ENCODE peak calls at places on chromosomes 6 and 20, in five cellular contexts. Q, F, G, C and V are unnamed samples.

GRCh38 chr6:1726341-1726763 is 116.6 kb downstream of the FOXC1 start:
- DNase-seq in Q (peak; percentile 17), F (no peak), G (no peak), C (no peak), V (no peak)

GRCh38 chr6:101401792-101402617 is 8.5 kb downstream of the GRIK2 start:
- DNase-seq in Q (peak; percentile 81), F (no peak), G (peak; percentile 46), C (no peak), V (no peak)

GRCh38 chr20:59191756-59192532 is 28.3 kb downstream of the ZNF831 start:
- DNase-seq in Q (no peak), F (no peak), G (no peak), C (no peak), V (no peak)

GRCh38 chr6:119079288-119079809 is 885 bp upstream of the FAM184A start:
- DNase-seq in Q (no peak), F (peak; percentile 28), G (no peak), C (no peak), V (no peak)

GRCh38 chr6:109524129-109524528 is 41.1 kb upstream of the ZBTB24 start:
- DNase-seq in Q (peak; percentile 8), F (no peak), G (no peak), C (no peak), V (no peak)

GRCh38 chr20:43316271-43316670 is 126.6 kb upstream of the PTPRT start:
- DNase-seq in Q (no peak), F (no peak), G (no peak), C (no peak), V (no peak)

GRCh38 chr6:112600168-112600567 is 253.0 kb downstream of the RFPL4B start:
- DNase-seq in Q (no peak), F (no peak), G (no peak), C (no peak), V (no peak)

GRCh38 chr20:51934301-51935002 is 132.1 kb upstream of the SALL4 start:
- DNase-seq in Q (no peak), F (no peak), G (no peak), C (no peak), V (no peak)

GRCh38 chr20:45545754-45546453 is 1.3 kb downstream of the EPPIN start:
- DNase-seq in Q (peak; percentile 82), F (peak; percentile 2), G (no peak), C (peak; percentile 21), V (no peak)

GRCh38 chr6:82246802-82247633 is 526 bp downstream of the IBTK start:
- DNase-seq in Q (peak; percentile 87), F (peak; percentile 36), G (peak; percentile 58), C (peak; percentile 36), V (no peak)

GRCh38 chr6:109450801-109451200 is 4.8 kb downstream of the MICAL1 start:
- DNase-seq in Q (no peak), F (no peak), G (no peak), C (no peak), V (no peak)

GRCh38 chr6:32177182-32177787 is 920 bp upstream of the RNF5 start:
- DNase-seq in Q (peak; percentile 85), F (no peak), G (no peak), C (no peak), V (no peak)

GRCh38 chr6:7515363-7515762 is 26.1 kb upstream of the DSP start:
- DNase-seq in Q (no peak), F (no peak), G (no peak), C (no peak), V (no peak)

GRCh38 chr6:110481081-110481480 is 4.7 kb upstream of the SLC22A16 start:
- DNase-seq in Q (no peak), F (no peak), G (no peak), C (no peak), V (no peak)

GRCh38 chr20:37298190-37298939 is 8.9 kb downstream of the MANBAL start:
- DNase-seq in Q (no peak), F (no peak), G (no peak), C (no peak), V (no peak)

GRCh38 chr20:23668477-23668951 is 20.3 kb downstream of the CST4 start:
- DNase-seq in Q (peak; percentile 80), F (peak; percentile 4), G (peak; percentile 69), C (peak; percentile 54), V (peak; percentile 43)

GRCh38 chr6:70234561-70235236 is 68.2 kb downstream of the COL9A1 start:
- DNase-seq in Q (no peak), F (no peak), G (no peak), C (no peak), V (no peak)

GRCh38 chr6:164108869-164109769 is 694.6 kb downstream of the QKI start:
- DNase-seq in Q (no peak), F (peak; percentile 73), G (no peak), C (no peak), V (no peak)

GRCh38 chr6:42225419-42225818 is 7.8 kb upstream of the MRPS10 start:
- DNase-seq in Q (no peak), F (no peak), G (no peak), C (no peak), V (no peak)

GRCh38 chr6:53250761-53251672 is 97.7 kb downstream of the ELOVL5 start:
- DNase-seq in Q (no peak), F (peak; percentile 26), G (no peak), C (no peak), V (no peak)

GRCh38 chr6:10413850-10414765 is 766 bp downstream of the TFAP2A start:
- DNase-seq in Q (peak; percentile 66), F (no peak), G (no peak), C (no peak), V (no peak)

GRCh38 chr6:41736207-41736710 is 851 bp upstream of the TFEB start:
- DNase-seq in Q (peak; percentile 54), F (no peak), G (no peak), C (no peak), V (no peak)

GRCh38 chr20:43752561-43753301 is 25.9 kb upstream of the GTSF1L start:
- DNase-seq in Q (no peak), F (peak; percentile 98), G (no peak), C (no peak), V (no peak)

GRCh38 chr20:59001068-59001448 is 6.0 kb downstream of the CTSZ start:
- DNase-seq in Q (no peak), F (no peak), G (no peak), C (no peak), V (no peak)

GRCh38 chr6:108157234-108157971 is 8.4 kb upstream of the NR2E1 start:
- DNase-seq in Q (peak; percentile 70), F (no peak), G (peak; percentile 25), C (no peak), V (no peak)

GRCh38 chr6:153096792-153097191 is 34.3 kb downstream of the RGS17 start:
- DNase-seq in Q (no peak), F (no peak), G (no peak), C (no peak), V (no peak)

GRCh38 chr6:11218827-11219826 is 13.3 kb downstream of the NEDD9 start:
- DNase-seq in Q (no peak), F (peak; percentile 51), G (peak; percentile 47), C (no peak), V (no peak)

GRCh38 chr6:101146389-101146788 is 247.1 kb upstream of the GRIK2 start:
- DNase-seq in Q (no peak), F (peak; percentile 62), G (no peak), C (peak; percentile 27), V (no peak)

GRCh38 chr6:128388380-128388779 is 132.0 kb downstream of the PTPRK start:
- DNase-seq in Q (no peak), F (no peak), G (no peak), C (no peak), V (no peak)

GRCh38 chr6:45327956-45328522 is at the start of gene RUNX2:
- DNase-seq in Q (peak; percentile 28), F (peak; percentile 100), G (peak; percentile 3), C (no peak), V (no peak)

GRCh38 chr20:22763257-22763906 is 179.0 kb upstream of the FOXA2 start:
- DNase-seq in Q (no peak), F (no peak), G (no peak), C (peak; percentile 13), V (no peak)

GRCh38 chr6:131613296-131613925 is 14.6 kb downstream of the MED23 start:
- DNase-seq in Q (no peak), F (no peak), G (no peak), C (no peak), V (no peak)

GRCh38 chr6:105753184-105754097 is 332.7 kb upstream of the PRDM1 start:
- DNase-seq in Q (peak; percentile 67), F (peak; percentile 75), G (no peak), C (peak; percentile 31), V (no peak)

GRCh38 chr20:9236408-9236912 is 167.6 kb downstream of the PLCB4 start:
- DNase-seq in Q (no peak), F (no peak), G (no peak), C (no peak), V (no peak)

GRCh38 chr6:32393660-32394420 is 13.1 kb downstream of the BTNL2 start:
- DNase-seq in Q (no peak), F (no peak), G (peak; percentile 36), C (no peak), V (no peak)

GRCh38 chr6:39330476-39330875 is 8.0 kb upstream of the KCNK16 start:
- DNase-seq in Q (no peak), F (no peak), G (no peak), C (no peak), V (no peak)

DNA sequence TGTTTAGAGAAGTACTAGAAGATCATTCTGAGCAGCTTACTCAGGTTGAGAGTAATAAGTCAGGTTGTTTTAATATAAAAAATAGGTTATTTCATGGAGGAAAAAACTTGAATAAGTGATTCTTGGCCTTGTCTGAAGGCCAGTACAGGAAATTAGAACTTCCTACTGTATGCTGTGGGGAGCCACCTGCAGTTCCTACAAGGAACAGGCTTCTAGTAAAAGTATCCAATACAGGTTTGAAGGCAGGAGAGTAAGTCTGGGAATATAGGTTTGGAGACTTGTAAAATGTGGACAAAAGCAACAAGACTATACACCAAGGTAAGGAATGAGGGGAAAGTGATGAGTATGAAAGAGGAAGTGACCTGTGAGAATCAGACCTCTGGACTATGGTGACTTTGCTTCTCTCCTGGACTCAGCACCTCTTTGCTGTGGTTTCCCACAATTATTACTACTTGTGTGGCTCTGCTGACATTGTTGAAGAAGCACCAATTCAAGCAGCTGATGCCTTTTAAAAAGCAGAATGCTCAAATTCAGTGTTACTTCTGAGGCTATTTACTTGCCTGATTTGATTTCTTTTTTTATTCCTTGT is 278.6 kb downstream of the TBC1D7 start:
- DNase-seq in Q (no peak), F (no peak), G (no peak), C (no peak), V (no peak)
- TF ChIP-seq CTCF in Q (peak; percentile 9), F (no peak), G (no peak), C (no peak), V (no peak)

GRCh38 chr6:36285187-36285612 is 15.3 kb downstream of the PNPLA1 start:
- DNase-seq in Q (peak; percentile 87), F (no peak), G (no peak), C (no peak), V (no peak)
- TF ChIP-seq CTCF in Q (peak; percentile 47), F (no peak), G (no peak), C (no peak), V (no peak)

GRCh38 chr20:25532015-25532751 is 53.1 kb downstream of the NINL start:
- DNase-seq in Q (peak; percentile 61), F (no peak), G (peak; percentile 43), C (no peak), V (no peak)
- TF ChIP-seq CTCF in Q (peak; percentile 44), F (no peak), G (no peak), C (no peak), V (no peak)

DNA sequence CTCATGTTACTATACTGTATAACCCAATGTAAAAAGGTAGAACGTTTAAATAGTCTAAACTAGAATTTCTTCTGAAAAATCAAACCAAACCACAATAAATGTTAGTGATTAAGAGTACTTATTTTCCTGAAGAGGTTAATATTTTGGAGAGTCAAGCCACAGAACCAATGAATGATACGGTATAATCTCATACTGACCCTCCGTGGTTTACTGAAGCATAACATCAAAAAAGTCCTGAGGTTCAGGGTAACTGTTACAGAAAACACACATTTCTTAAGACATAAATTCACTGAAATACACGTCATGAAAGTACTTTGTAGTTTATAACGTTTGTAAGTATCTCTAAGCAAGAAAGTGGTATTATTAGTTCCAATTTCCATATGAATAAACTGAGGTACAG is 28.9 kb downstream of the ESF1 start:
- DNase-seq in Q (no peak), F (no peak), G (no peak), C (no peak), V (no peak)
- TF ChIP-seq CTCF in Q (no peak), F (no peak), G (no peak), C (no peak), V (no peak)